ENCODE peak calls at places on chromosomes 12 and 14, in eight cellular contexts. A is neural progenitor cell, V is mammary epithelial cell, I is GM06990, Y is skeletal muscle cell, C is astrocyte of the spinal cord, F is thoracic aorta, R is mucosa of descending colon. T is an unnamed sample.

GRCh38 chr14:70898346-70898745 is 8.9 kb upstream of the PCNX1 start:
- DNase-seq in I (no peak), C (no peak), V (no peak), R (no peak), F (no peak), Y (no peak), A (no peak), T (no peak)

GRCh38 chr14:80264698-80265097 is 53.4 kb upstream of the DIO2 start:
- DNase-seq in R (no peak), A (no peak), I (no peak), Y (no peak), F (no peak), V (no peak), C (no peak), T (no peak)

GRCh38 chr12:22415342-22416309 is 81.1 kb upstream of the ST8SIA1 start:
- DNase-seq in V (peak; percentile 46), C (peak; percentile 45), I (no peak), Y (no peak), R (peak; percentile 53), F (no peak), A (no peak), T (no peak)

GRCh38 chr14:53927171-53927570 is 29.5 kb downstream of the BMP4 start:
- DNase-seq in A (no peak), C (peak; percentile 14), I (no peak), R (no peak), Y (peak; percentile 9), V (no peak), F (no peak), T (no peak)

GRCh38 chr12:52873832-52874572 is 25.2 kb upstream of the KRT78 start:
- DNase-seq in R (peak; percentile 92), V (peak; percentile 97), C (peak; percentile 92), I (no peak), A (peak; percentile 74), F (peak; percentile 71), Y (peak; percentile 85), T (peak; percentile 90)

GRCh38 chr12:131101006-131101405 is 147.3 kb downstream of the ADGRD1 start:
- DNase-seq in R (no peak), A (no peak), V (no peak), Y (no peak), C (no peak), I (no peak), F (no peak), T (no peak)

GRCh38 chr14:68544150-68544892 is 248.5 kb downstream of the ZFP36L1 start:
- DNase-seq in I (no peak), F (peak; percentile 86), A (no peak), C (peak; percentile 98), V (peak; percentile 99), Y (peak; percentile 98), R (peak; percentile 58), T (peak; percentile 94)

GRCh38 chr12:77374687-77375086 is 309.3 kb upstream of the E2F7 start:
- DNase-seq in R (peak; percentile 9), I (no peak), V (no peak), C (no peak), Y (no peak), A (no peak), F (no peak), T (no peak)

GRCh38 chr14:81427348-81428058 is 27.4 kb upstream of the STON2 start:
- DNase-seq in V (peak; percentile 11), Y (no peak), I (no peak), C (no peak), A (peak; percentile 22), F (no peak), R (peak; percentile 38), T (peak; percentile 88)

GRCh38 chr12:32107376-32108267 is 975 bp downstream of the BICD1 start:
- DNase-seq in A (peak; percentile 48), C (peak; percentile 60), R (no peak), Y (no peak), F (peak; percentile 8), V (peak; percentile 86), I (no peak), T (no peak)

GRCh38 chr14:36582011-36582873 is at the start of gene NKX2-8:
- DNase-seq in F (no peak), C (no peak), I (no peak), A (peak; percentile 60), Y (no peak), V (peak; percentile 19), R (no peak), T (no peak)

GRCh38 chr14:85529803-85530574 is at the start of gene FLRT2:
- DNase-seq in F (no peak), V (peak; percentile 71), R (peak; percentile 21), Y (no peak), I (no peak), A (peak; percentile 62), C (peak; percentile 64), T (peak; percentile 91)

GRCh38 chr14:86124328-86124727 is 594.4 kb downstream of the FLRT2 start:
- DNase-seq in R (no peak), V (no peak), F (no peak), A (no peak), I (no peak), C (no peak), Y (no peak), T (no peak)

GRCh38 chr14:100140452-100141132 is 18.9 kb downstream of the DEGS2 start:
- DNase-seq in A (peak; percentile 88), C (peak; percentile 20), I (no peak), V (no peak), Y (no peak), R (peak; percentile 60), F (no peak), T (no peak)

GRCh38 chr12:130158775-130159100 is 3.5 kb upstream of the FZD10 start:
- DNase-seq in I (no peak), F (no peak), V (no peak), Y (no peak), A (peak; percentile 29), C (no peak), R (no peak), T (no peak)

GRCh38 chr14:64720190-64720589 is 16.0 kb downstream of the PLEKHG3 start:
- DNase-seq in I (no peak), V (peak; percentile 98), Y (peak; percentile 50), F (no peak), R (peak; percentile 81), C (peak; percentile 77), A (no peak), T (peak; percentile 42)

GRCh38 chr12:117026921-117027250 is 72.3 kb downstream of the TESC start:
- DNase-seq in A (no peak), C (no peak), R (no peak), F (no peak), V (no peak), I (no peak), Y (no peak), T (no peak)

GRCh38 chr14:104106471-104106991 is 21.0 kb downstream of the ASPG start:
- DNase-seq in I (no peak), V (no peak), C (no peak), R (peak; percentile 3), A (no peak), F (no peak), Y (no peak), T (peak; percentile 82)

GRCh38 chr12:15851919-15852318 is 30.3 kb upstream of the STRAP start:
- DNase-seq in V (peak; percentile 40), R (no peak), I (no peak), C (no peak), A (no peak), F (no peak), Y (no peak), T (no peak)

GRCh38 chr14:64918216-64918615 is 4.0 kb downstream of the CHURC1 start:
- DNase-seq in A (no peak), V (no peak), R (no peak), F (no peak), Y (no peak), C (no peak), I (no peak), T (no peak)

GRCh38 chr12:51845451-51845850 is 3.1 kb downstream of the FIGNL2 start:
- DNase-seq in V (no peak), A (no peak), C (no peak), I (no peak), Y (no peak), F (no peak), R (no peak), T (no peak)

GRCh38 chr12:51848843-51849735 is 571 bp upstream of the FIGNL2 start:
- DNase-seq in A (peak; percentile 89), C (no peak), I (no peak), V (no peak), Y (no peak), F (no peak), R (no peak), T (no peak)

GRCh38 chr12:51846209-51846779 is 2.2 kb downstream of the FIGNL2 start:
- DNase-seq in F (no peak), V (no peak), A (peak; percentile 56), Y (no peak), C (no peak), R (no peak), I (no peak), T (no peak)

GRCh38 chr12:51847830-51848727 is at the start of gene FIGNL2:
- DNase-seq in V (no peak), R (no peak), F (no peak), C (no peak), I (no peak), A (peak; percentile 87), Y (no peak), T (no peak)

GRCh38 chr12:51846911-51847829 is 1.3 kb downstream of the FIGNL2 start:
- DNase-seq in A (peak; percentile 94), Y (no peak), R (peak; percentile 35), F (no peak), I (no peak), C (no peak), V (no peak), T (no peak)
- H3K4me3 ChIP-seq in A (peak overlapping the region; percentile 97), Y (peak overlapping the region; percentile 43), R (no peak overlapping the region), F (peak overlapping the region; percentile 69), I (no peak overlapping the region), C (peak overlapping the region; percentile 41), V (peak overlapping the region; percentile 26), T (peak overlapping the region; percentile 2)

GRCh38 chr14:20723458-20723857 is 22.2 kb upstream of the EDDM3A start:
- DNase-seq in Y (no peak), V (no peak), A (no peak), C (no peak), F (no peak), I (no peak), R (no peak), T (no peak)
- H3K4me3 ChIP-seq in Y (peak overlapping the region; percentile 2), V (peak overlapping the region; percentile 38), A (no peak overlapping the region), C (no peak overlapping the region), F (peak overlapping the region; percentile 35), I (no peak overlapping the region), R (no peak overlapping the region), T (no peak overlapping the region)

DNA sequence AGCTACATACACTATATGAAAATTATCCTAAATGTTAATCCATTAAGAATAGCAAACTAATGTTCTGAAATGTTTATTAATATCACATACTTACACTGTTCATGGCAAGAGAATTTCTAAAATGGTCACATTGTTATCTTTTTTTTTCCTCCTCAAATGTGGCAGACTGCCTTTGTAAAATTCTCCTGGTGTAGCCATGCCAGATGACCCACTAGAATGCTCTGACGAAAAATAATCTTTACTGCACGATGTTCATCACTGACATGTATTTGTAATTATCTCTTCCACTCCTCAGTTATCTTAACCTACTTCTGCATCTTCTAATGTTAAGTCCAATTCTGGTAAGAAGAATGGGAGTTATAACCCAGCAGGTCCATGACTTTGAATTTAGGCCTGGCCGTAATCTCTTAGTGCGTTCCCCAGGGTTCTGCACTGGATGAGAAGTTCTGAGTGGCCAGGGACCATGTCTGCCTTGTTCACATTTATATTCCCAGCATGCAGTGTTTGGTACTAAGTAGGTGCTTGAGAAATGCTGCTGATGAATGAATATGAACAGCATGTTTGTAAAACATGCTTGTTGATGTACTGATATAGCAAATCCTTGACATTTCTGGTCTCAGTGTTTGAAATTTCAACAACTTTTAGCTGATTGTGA is 46.7 kb downstream of the NOPCHAP1 start:
- DNase-seq in V (no peak), A (no peak), F (no peak), Y (no peak), I (no peak), R (no peak), C (no peak), T (no peak)
- H3K4me3 ChIP-seq in V (no peak overlapping the region), A (no peak overlapping the region), F (no peak overlapping the region), Y (no peak overlapping the region), I (no peak overlapping the region), R (no peak overlapping the region), C (no peak overlapping the region), T (no peak overlapping the region)

GRCh38 chr12:95978774-95979173 is 17.4 kb downstream of the HAL start:
- DNase-seq in V (no peak), F (no peak), I (no peak), Y (no peak), C (no peak), R (no peak), A (no peak), T (no peak)
- H3K4me3 ChIP-seq in V (no peak overlapping the region), F (no peak overlapping the region), I (no peak overlapping the region), Y (no peak overlapping the region), C (no peak overlapping the region), R (no peak overlapping the region), A (no peak overlapping the region), T (no peak overlapping the region)